ENCODE peak calls at places on chromosomes 4 and X, in eight cellular contexts. C, G, M, L, Y, K, T and Q are unnamed samples.

GRCh38 chr4:185552254-185552653 is 16.9 kb upstream of the PDLIM3 start:
- DNase-seq in C (no peak), G (no peak), M (no peak), L (no peak), Y (no peak), K (peak; percentile 51), T (no peak), Q (no peak)

GRCh38 chrX:101659601-101660063 is at the start of gene ARMCX2:
- DNase-seq in C (peak; percentile 61), G (peak; percentile 62), M (peak; percentile 79), L (peak; percentile 64), Y (no peak), K (no peak), T (peak; percentile 81), Q (peak; percentile 21)

GRCh38 chrX:124736553-124737240 is 390.3 kb downstream of the SH2D1A start:
- DNase-seq in C (no peak), G (peak; percentile 92), M (no peak), L (peak; percentile 60), Y (peak; percentile 44), K (no peak), T (no peak), Q (no peak)

GRCh38 chr4:11842620-11843263 is 414.0 kb upstream of the HS3ST1 start:
- DNase-seq in C (no peak), G (no peak), M (no peak), L (no peak), Y (no peak), K (no peak), T (no peak), Q (no peak)

GRCh38 chr4:163484906-163485305 is 9.6 kb upstream of the TMA16 start:
- DNase-seq in C (peak; percentile 10), G (peak; percentile 66), M (peak; percentile 47), L (peak; percentile 76), Y (peak; percentile 21), K (peak; percentile 8), T (peak; percentile 63), Q (peak; percentile 57)

GRCh38 chrX:147738260-147738659 is 173.5 kb upstream of the FMR1 start:
- DNase-seq in C (no peak), G (no peak), M (no peak), L (no peak), Y (no peak), K (no peak), T (no peak), Q (no peak)

GRCh38 chr4:43564601-43565000 is 672.1 kb downstream of the GRXCR1 start:
- DNase-seq in C (no peak), G (no peak), M (no peak), L (no peak), Y (no peak), K (no peak), T (no peak), Q (no peak)

GRCh38 chr4:167906851-167907250 is 185.5 kb upstream of the ANXA10 start:
- DNase-seq in C (peak; percentile 18), G (no peak), M (no peak), L (no peak), Y (no peak), K (no peak), T (no peak), Q (no peak)

GRCh38 chr4:48047421-48047844 is 30.9 kb downstream of the NIPAL1 start:
- DNase-seq in C (no peak), G (no peak), M (no peak), L (no peak), Y (no peak), K (no peak), T (no peak), Q (no peak)

GRCh38 chr4:112526061-112526460 is 10.1 kb upstream of the NEUROG2 start:
- DNase-seq in C (no peak), G (no peak), M (peak; percentile 70), L (no peak), Y (no peak), K (peak; percentile 20), T (no peak), Q (no peak)

GRCh38 chrX:109830157-109830703 is 97.2 kb upstream of the ACSL4 start:
- DNase-seq in C (no peak), G (no peak), M (peak; percentile 6), L (no peak), Y (no peak), K (no peak), T (no peak), Q (no peak)

GRCh38 chr4:55358668-55359067 is 12.6 kb downstream of the SRD5A3 start:
- DNase-seq in C (peak; percentile 80), G (no peak), M (peak; percentile 93), L (no peak), Y (no peak), K (peak; percentile 83), T (no peak), Q (no peak)

GRCh38 chr4:182307746-182308145 is 64.5 kb downstream of the TENM3 start:
- DNase-seq in C (peak; percentile 100), G (no peak), M (peak; percentile 12), L (no peak), Y (no peak), K (peak; percentile 98), T (no peak), Q (no peak)

GRCh38 chrX:120428309-120428708 is 40.8 kb downstream of the LAMP2 start:
- DNase-seq in C (no peak), G (no peak), M (no peak), L (no peak), Y (no peak), K (peak; percentile 30), T (no peak), Q (no peak)

GRCh38 chr4:96004341-96004740 is 164.4 kb downstream of the PDHA2 start:
- DNase-seq in C (no peak), G (no peak), M (no peak), L (peak; percentile 5), Y (no peak), K (no peak), T (no peak), Q (no peak)

GRCh38 chr4:20337261-20337664 is 85.6 kb downstream of the SLIT2 start:
- DNase-seq in C (peak; percentile 55), G (no peak), M (no peak), L (no peak), Y (no peak), K (no peak), T (no peak), Q (no peak)

GRCh38 chr4:171639540-171639939 is 173.7 kb upstream of the GALNTL6 start:
- DNase-seq in C (no peak), G (no peak), M (no peak), L (no peak), Y (no peak), K (no peak), T (no peak), Q (no peak)

GRCh38 chr4:10442976-10443375 is 14.2 kb downstream of the ZNF518B start:
- DNase-seq in C (no peak), G (no peak), M (no peak), L (no peak), Y (no peak), K (peak; percentile 4), T (no peak), Q (no peak)

GRCh38 chr4:113012776-113013175 is 36.7 kb upstream of the ANK2 start:
- DNase-seq in C (no peak), G (no peak), M (no peak), L (no peak), Y (no peak), K (no peak), T (peak; percentile 15), Q (no peak)

GRCh38 chrX:72274526-72274925 is 2.5 kb downstream of the RPS4X start:
- DNase-seq in C (peak; percentile 35), G (no peak), M (no peak), L (no peak), Y (no peak), K (no peak), T (no peak), Q (no peak)

GRCh38 chrX:72276478-72276953 is 532 bp downstream of the RPS4X start:
- DNase-seq in C (no peak), G (no peak), M (peak; percentile 35), L (no peak), Y (no peak), K (no peak), T (no peak), Q (no peak)

GRCh38 chrX:72282302-72282701 is 5.3 kb upstream of the RPS4X start:
- DNase-seq in C (no peak), G (no peak), M (no peak), L (no peak), Y (no peak), K (no peak), T (no peak), Q (no peak)

DNA sequence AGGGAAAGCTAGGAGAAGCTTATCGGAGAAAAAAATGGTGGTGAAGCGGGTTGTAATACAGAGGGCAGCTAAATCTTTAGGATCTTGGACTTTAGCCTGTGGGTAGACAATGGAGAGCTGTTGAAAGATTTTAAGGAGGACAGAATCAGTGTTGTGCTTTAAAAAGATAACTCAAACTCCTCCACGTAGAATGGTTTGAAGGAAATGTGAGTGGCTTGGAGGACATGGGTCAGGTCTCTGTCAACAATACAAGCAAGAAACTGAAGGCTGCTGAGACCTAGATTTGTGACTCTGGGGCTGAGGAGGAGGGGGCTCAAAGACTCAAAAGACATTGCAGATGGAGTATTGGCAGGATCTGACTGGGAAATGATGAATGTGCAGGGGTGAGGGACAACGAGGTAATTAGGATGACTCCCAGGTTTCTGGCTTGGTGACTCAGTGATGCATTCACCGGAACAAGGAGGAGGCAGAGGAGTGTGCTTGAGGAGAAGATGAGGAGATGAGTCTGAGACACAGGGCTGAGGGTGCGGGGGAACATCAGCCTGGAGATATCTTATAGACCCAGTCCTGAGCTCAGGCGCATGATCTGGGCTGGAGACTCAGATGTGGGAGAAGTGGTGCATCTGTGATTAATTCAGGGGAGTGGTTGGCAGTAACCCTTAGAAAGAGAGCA is 3.3 kb upstream of the RPS4X start:
- DNase-seq in C (no peak), G (no peak), M (peak; percentile 80), L (no peak), Y (no peak), K (peak; percentile 77), T (no peak), Q (no peak)
- H3K4me2 ChIP-seq in C (no peak overlapping the region), G (no peak overlapping the region), M (no peak overlapping the region), L (no peak overlapping the region), Y (no peak overlapping the region), K (no peak overlapping the region), T (peak overlapping the region; percentile 16), Q (peak overlapping the region; percentile 18)

GRCh38 chr4:144699565-144699964 is 53.6 kb downstream of the HHIP start:
- DNase-seq in C (peak; percentile 72), G (no peak), M (peak; percentile 28), L (no peak), Y (no peak), K (peak; percentile 44), T (no peak), Q (no peak)
- H3K4me2 ChIP-seq in C (peak overlapping the region; percentile 72), G (no peak overlapping the region), M (no peak overlapping the region), L (no peak overlapping the region), Y (no peak overlapping the region), K (no peak overlapping the region), T (peak overlapping the region; percentile 71), Q (no peak overlapping the region)

DNA sequence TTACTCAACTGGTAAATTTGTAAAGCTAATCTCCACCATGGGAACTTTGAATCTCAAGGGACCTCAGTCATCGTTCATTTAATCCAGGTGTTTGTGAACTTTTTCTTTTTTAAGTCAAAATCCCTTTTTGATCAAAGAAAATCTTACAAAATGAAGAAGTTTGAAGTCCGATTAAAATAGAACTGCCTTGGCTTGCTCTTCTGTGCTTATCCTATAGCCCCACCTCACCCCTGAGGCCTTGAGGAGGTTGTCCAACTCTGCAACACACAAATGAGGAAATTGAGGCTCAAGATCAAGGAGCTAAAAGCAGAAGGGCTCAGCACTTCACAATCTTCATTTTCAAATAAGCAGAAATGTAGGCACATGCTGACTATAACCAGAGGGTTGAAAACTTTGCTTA is 240.3 kb upstream of the SFRP2 start:
- DNase-seq in C (no peak), G (no peak), M (no peak), L (no peak), Y (no peak), K (no peak), T (no peak), Q (no peak)
- H3K4me2 ChIP-seq in C (no peak overlapping the region), G (no peak overlapping the region), M (no peak overlapping the region), L (no peak overlapping the region), Y (no peak overlapping the region), K (no peak overlapping the region), T (no peak overlapping the region), Q (no peak overlapping the region)

GRCh38 chr4:23225564-23225963 is 532.8 kb downstream of the GBA3 start:
- DNase-seq in C (no peak), G (no peak), M (no peak), L (no peak), Y (no peak), K (no peak), T (no peak), Q (no peak)
- H3K4me2 ChIP-seq in C (no peak overlapping the region), G (no peak overlapping the region), M (no peak overlapping the region), L (no peak overlapping the region), Y (no peak overlapping the region), K (no peak overlapping the region), T (no peak overlapping the region), Q (no peak overlapping the region)